ENCODE peak calls at places on chromosomes 3 and 15, in nine cellular contexts. One of them, this sample, is unnamed.

GRCh38 chr15:96565266-96565665 is 234.8 kb downstream of the NR2F2 start:
- DNase-seq in HCT116: no peak
- DNase-seq in GM23338: no peak
- DNase-seq in GM23248: no peak
- DNase-seq in PC-3: no peak
- DNase-seq in SK-N-SH: no peak
- DNase-seq in neural progenitor cell: no peak
- DNase-seq in MM.1S: no peak
- DNase-seq in hepatocyte: no peak
- DNase-seq in this sample: no peak

GRCh38 chr15:99053380-99054024 is 45.9 kb upstream of the PGPEP1L start:
- DNase-seq in HCT116: no peak
- DNase-seq in GM23338: no peak
- DNase-seq in GM23248: no peak
- DNase-seq in PC-3: no peak
- DNase-seq in SK-N-SH: no peak
- DNase-seq in neural progenitor cell: no peak
- DNase-seq in MM.1S: no peak
- DNase-seq in hepatocyte: no peak
- DNase-seq in this sample: no peak

GRCh38 chr3:69085543-69086132 is 901 bp downstream of the ARL6IP5 start:
- DNase-seq in HCT116: no peak
- DNase-seq in GM23338: no peak
- DNase-seq in GM23248: peak
- DNase-seq in PC-3: no peak
- DNase-seq in SK-N-SH: peak
- DNase-seq in neural progenitor cell: peak
- DNase-seq in MM.1S: peak
- DNase-seq in hepatocyte: peak
- DNase-seq in this sample: peak

GRCh38 chr3:178840586-178840985 is 231.0 kb downstream of the ZMAT3 start:
- DNase-seq in HCT116: no peak
- DNase-seq in GM23338: no peak
- DNase-seq in GM23248: no peak
- DNase-seq in PC-3: no peak
- DNase-seq in SK-N-SH: no peak
- DNase-seq in neural progenitor cell: no peak
- DNase-seq in MM.1S: no peak
- DNase-seq in hepatocyte: no peak
- DNase-seq in this sample: no peak

GRCh38 chr3:22496641-22497040 is 706.5 kb upstream of the UBE2E2 start:
- DNase-seq in HCT116: no peak
- DNase-seq in GM23338: no peak
- DNase-seq in GM23248: peak
- DNase-seq in PC-3: peak
- DNase-seq in SK-N-SH: no peak
- DNase-seq in neural progenitor cell: no peak
- DNase-seq in MM.1S: no peak
- DNase-seq in hepatocyte: no peak
- DNase-seq in this sample: no peak

GRCh38 chr3:32398531-32398930 is 6.9 kb downstream of the CMTM7 start:
- DNase-seq in HCT116: no peak
- DNase-seq in GM23338: no peak
- DNase-seq in GM23248: no peak
- DNase-seq in PC-3: no peak
- DNase-seq in SK-N-SH: no peak
- DNase-seq in neural progenitor cell: no peak
- DNase-seq in MM.1S: no peak
- DNase-seq in hepatocyte: no peak
- DNase-seq in this sample: no peak

GRCh38 chr3:9623148-9623547 is 26.2 kb upstream of the MTMR14 start:
- DNase-seq in HCT116: no peak
- DNase-seq in GM23338: no peak
- DNase-seq in GM23248: no peak
- DNase-seq in PC-3: peak
- DNase-seq in SK-N-SH: peak
- DNase-seq in neural progenitor cell: no peak
- DNase-seq in MM.1S: no peak
- DNase-seq in hepatocyte: no peak
- DNase-seq in this sample: no peak

GRCh38 chr15:25239471-25240345 is 199.1 kb downstream of the UBE3A start:
- DNase-seq in HCT116: no peak
- DNase-seq in GM23338: no peak
- DNase-seq in GM23248: no peak
- DNase-seq in PC-3: no peak
- DNase-seq in SK-N-SH: no peak
- DNase-seq in neural progenitor cell: no peak
- DNase-seq in MM.1S: no peak
- DNase-seq in hepatocyte: no peak
- DNase-seq in this sample: no peak

GRCh38 chr3:102079809-102080197 is 230.5 kb downstream of the NFKBIZ start:
- DNase-seq in HCT116: no peak
- DNase-seq in GM23338: no peak
- DNase-seq in GM23248: no peak
- DNase-seq in PC-3: no peak
- DNase-seq in SK-N-SH: no peak
- DNase-seq in neural progenitor cell: no peak
- DNase-seq in MM.1S: no peak
- DNase-seq in hepatocyte: no peak
- DNase-seq in this sample: no peak

GRCh38 chr3:119631529-119631928 is 28.9 kb downstream of the POPDC2 start:
- DNase-seq in HCT116: no peak
- DNase-seq in GM23338: no peak
- DNase-seq in GM23248: no peak
- DNase-seq in PC-3: peak
- DNase-seq in SK-N-SH: no peak
- DNase-seq in neural progenitor cell: no peak
- DNase-seq in MM.1S: no peak
- DNase-seq in hepatocyte: no peak
- DNase-seq in this sample: no peak

GRCh38 chr3:10771486-10772225 is 44.4 kb upstream of the SLC6A11 start:
- DNase-seq in HCT116: no peak
- DNase-seq in GM23338: no peak
- DNase-seq in GM23248: no peak
- DNase-seq in PC-3: peak
- DNase-seq in SK-N-SH: no peak
- DNase-seq in neural progenitor cell: no peak
- DNase-seq in MM.1S: no peak
- DNase-seq in hepatocyte: no peak
- DNase-seq in this sample: no peak

GRCh38 chr3:81549831-81550230 is 211.6 kb downstream of the GBE1 start:
- DNase-seq in HCT116: no peak
- DNase-seq in GM23338: no peak
- DNase-seq in GM23248: peak
- DNase-seq in PC-3: no peak
- DNase-seq in SK-N-SH: no peak
- DNase-seq in neural progenitor cell: no peak
- DNase-seq in MM.1S: no peak
- DNase-seq in hepatocyte: no peak
- DNase-seq in this sample: no peak

GRCh38 chr3:81558106-81558505 is 203.3 kb downstream of the GBE1 start:
- DNase-seq in HCT116: no peak
- DNase-seq in GM23338: no peak
- DNase-seq in GM23248: no peak
- DNase-seq in PC-3: no peak
- DNase-seq in SK-N-SH: no peak
- DNase-seq in neural progenitor cell: no peak
- DNase-seq in MM.1S: no peak
- DNase-seq in hepatocyte: no peak
- DNase-seq in this sample: no peak

GRCh38 chr3:81554805-81555204 is 206.6 kb downstream of the GBE1 start:
- DNase-seq in HCT116: no peak
- DNase-seq in GM23338: peak
- DNase-seq in GM23248: no peak
- DNase-seq in PC-3: no peak
- DNase-seq in SK-N-SH: no peak
- DNase-seq in neural progenitor cell: no peak
- DNase-seq in MM.1S: no peak
- DNase-seq in hepatocyte: no peak
- DNase-seq in this sample: no peak

GRCh38 chr3:81550415-81550814 is 211.0 kb downstream of the GBE1 start:
- DNase-seq in HCT116: no peak
- DNase-seq in GM23338: no peak
- DNase-seq in GM23248: peak
- DNase-seq in PC-3: peak
- DNase-seq in SK-N-SH: no peak
- DNase-seq in neural progenitor cell: no peak
- DNase-seq in MM.1S: no peak
- DNase-seq in hepatocyte: no peak
- DNase-seq in this sample: no peak

GRCh38 chr3:81554348-81554747 is 207.1 kb downstream of the GBE1 start:
- DNase-seq in HCT116: no peak
- DNase-seq in GM23338: no peak
- DNase-seq in GM23248: peak
- DNase-seq in PC-3: peak
- DNase-seq in SK-N-SH: no peak
- DNase-seq in neural progenitor cell: no peak
- DNase-seq in MM.1S: peak
- DNase-seq in hepatocyte: no peak
- DNase-seq in this sample: no peak
- TF ChIP-seq EZH2phosphoT487 in HCT116: no peak
- TF ChIP-seq EZH2phosphoT487 in GM23338: no peak
- TF ChIP-seq EZH2phosphoT487 in GM23248: peak
- TF ChIP-seq EZH2phosphoT487 in PC-3: no peak
- TF ChIP-seq EZH2phosphoT487 in SK-N-SH: no peak
- TF ChIP-seq EZH2phosphoT487 in neural progenitor cell: no peak
- TF ChIP-seq EZH2phosphoT487 in MM.1S: no peak
- TF ChIP-seq EZH2phosphoT487 in hepatocyte: no peak
- TF ChIP-seq EZH2phosphoT487 in this sample: no peak

GRCh38 chr3:77931272-77932009 is 891.5 kb downstream of the ROBO2 start:
- DNase-seq in HCT116: no peak
- DNase-seq in GM23338: no peak
- DNase-seq in GM23248: no peak
- DNase-seq in PC-3: no peak
- DNase-seq in SK-N-SH: peak
- DNase-seq in neural progenitor cell: no peak
- DNase-seq in MM.1S: no peak
- DNase-seq in hepatocyte: no peak
- DNase-seq in this sample: no peak
- TF ChIP-seq EZH2phosphoT487 in HCT116: no peak
- TF ChIP-seq EZH2phosphoT487 in GM23338: no peak
- TF ChIP-seq EZH2phosphoT487 in GM23248: no peak
- TF ChIP-seq EZH2phosphoT487 in PC-3: no peak
- TF ChIP-seq EZH2phosphoT487 in SK-N-SH: no peak
- TF ChIP-seq EZH2phosphoT487 in neural progenitor cell: no peak
- TF ChIP-seq EZH2phosphoT487 in MM.1S: no peak
- TF ChIP-seq EZH2phosphoT487 in hepatocyte: no peak
- TF ChIP-seq EZH2phosphoT487 in this sample: no peak

DNA sequence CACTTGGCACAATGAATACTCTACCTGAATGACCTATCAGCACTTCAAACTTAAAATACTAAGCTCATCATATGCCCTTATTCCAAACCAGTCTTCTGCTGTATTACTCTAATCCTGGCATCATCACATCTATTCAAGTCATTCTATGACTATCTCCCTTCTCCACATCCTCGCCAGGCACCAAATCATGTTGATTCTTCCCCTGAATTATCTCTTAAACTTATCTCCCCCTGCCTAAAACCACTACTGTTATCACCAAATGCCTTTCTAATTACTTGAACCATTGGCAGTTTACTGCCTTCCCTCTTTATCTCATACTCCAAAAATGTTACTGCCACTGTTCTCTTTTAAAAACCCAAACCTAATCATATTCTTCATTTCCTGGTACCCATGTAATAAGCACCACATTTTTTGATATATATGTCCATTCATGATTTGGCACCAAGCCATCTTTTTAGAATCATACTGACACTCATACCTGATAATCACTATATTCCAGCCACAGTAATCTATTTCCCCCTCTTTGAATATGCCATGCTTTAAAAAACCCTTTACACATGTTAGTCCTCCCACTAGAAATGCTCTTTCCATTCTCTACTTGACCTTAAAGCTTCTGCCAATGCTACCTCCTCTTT is 126.9 kb downstream of the PEAK1 start:
- DNase-seq in HCT116: no peak
- DNase-seq in GM23338: no peak
- DNase-seq in GM23248: peak
- DNase-seq in PC-3: no peak
- DNase-seq in SK-N-SH: no peak
- DNase-seq in neural progenitor cell: no peak
- DNase-seq in MM.1S: no peak
- DNase-seq in hepatocyte: no peak
- DNase-seq in this sample: no peak
- TF ChIP-seq EZH2phosphoT487 in HCT116: no peak
- TF ChIP-seq EZH2phosphoT487 in GM23338: no peak
- TF ChIP-seq EZH2phosphoT487 in GM23248: no peak
- TF ChIP-seq EZH2phosphoT487 in PC-3: no peak
- TF ChIP-seq EZH2phosphoT487 in SK-N-SH: no peak
- TF ChIP-seq EZH2phosphoT487 in neural progenitor cell: no peak
- TF ChIP-seq EZH2phosphoT487 in MM.1S: no peak
- TF ChIP-seq EZH2phosphoT487 in hepatocyte: no peak
- TF ChIP-seq EZH2phosphoT487 in this sample: no peak

GRCh38 chr3:128399221-128399915 is 67.3 kb downstream of the DNAJB8 start:
- DNase-seq in HCT116: no peak
- DNase-seq in GM23338: no peak
- DNase-seq in GM23248: no peak
- DNase-seq in PC-3: no peak
- DNase-seq in SK-N-SH: peak
- DNase-seq in neural progenitor cell: peak
- DNase-seq in MM.1S: no peak
- DNase-seq in hepatocyte: no peak
- DNase-seq in this sample: no peak

GRCh38 chr3:128395500-128396125 is 71.1 kb downstream of the DNAJB8 start:
- DNase-seq in HCT116: no peak
- DNase-seq in GM23338: no peak
- DNase-seq in GM23248: peak
- DNase-seq in PC-3: no peak
- DNase-seq in SK-N-SH: peak
- DNase-seq in neural progenitor cell: no peak
- DNase-seq in MM.1S: no peak
- DNase-seq in hepatocyte: no peak
- DNase-seq in this sample: no peak

GRCh38 chr3:128397484-128397883 is 69.2 kb downstream of the DNAJB8 start:
- DNase-seq in HCT116: no peak
- DNase-seq in GM23338: no peak
- DNase-seq in GM23248: no peak
- DNase-seq in PC-3: no peak
- DNase-seq in SK-N-SH: peak
- DNase-seq in neural progenitor cell: no peak
- DNase-seq in MM.1S: no peak
- DNase-seq in hepatocyte: no peak
- DNase-seq in this sample: no peak

GRCh38 chr3:128400683-128401082 is 66.0 kb downstream of the DNAJB8 start:
- DNase-seq in HCT116: no peak
- DNase-seq in GM23338: no peak
- DNase-seq in GM23248: no peak
- DNase-seq in PC-3: no peak
- DNase-seq in SK-N-SH: no peak
- DNase-seq in neural progenitor cell: peak
- DNase-seq in MM.1S: no peak
- DNase-seq in hepatocyte: no peak
- DNase-seq in this sample: no peak

DNA sequence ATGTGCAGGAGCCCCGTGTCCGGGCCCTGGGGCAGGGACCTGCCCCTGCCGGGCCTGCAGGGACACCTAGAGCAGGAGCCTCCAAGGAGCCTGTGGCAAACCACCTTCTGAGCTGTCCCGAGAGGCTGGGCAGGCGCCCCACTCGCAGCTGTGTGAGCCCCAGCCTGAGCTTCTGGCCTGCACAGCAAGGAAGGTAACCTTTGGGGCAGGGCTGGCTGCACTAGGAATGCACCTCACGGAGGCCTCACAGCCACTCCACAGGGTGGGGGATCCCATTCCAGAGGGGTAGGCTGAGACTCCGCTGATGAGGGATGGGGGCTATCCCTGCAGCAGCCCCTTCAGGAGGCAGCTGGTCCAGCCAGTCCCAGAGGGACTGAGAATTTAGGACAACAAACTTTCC is 68.1 kb downstream of the DNAJB8 start:
- DNase-seq in HCT116: no peak
- DNase-seq in GM23338: peak
- DNase-seq in GM23248: no peak
- DNase-seq in PC-3: no peak
- DNase-seq in SK-N-SH: no peak
- DNase-seq in neural progenitor cell: peak
- DNase-seq in MM.1S: no peak
- DNase-seq in hepatocyte: no peak
- DNase-seq in this sample: no peak
- TF ChIP-seq EZH2phosphoT487 in HCT116: no peak
- TF ChIP-seq EZH2phosphoT487 in GM23338: no peak
- TF ChIP-seq EZH2phosphoT487 in GM23248: no peak
- TF ChIP-seq EZH2phosphoT487 in PC-3: no peak
- TF ChIP-seq EZH2phosphoT487 in SK-N-SH: no peak
- TF ChIP-seq EZH2phosphoT487 in neural progenitor cell: no peak
- TF ChIP-seq EZH2phosphoT487 in MM.1S: no peak
- TF ChIP-seq EZH2phosphoT487 in hepatocyte: no peak
- TF ChIP-seq EZH2phosphoT487 in this sample: no peak

This sample was measured in OCI-LY7.